ENCODE peak calls at places on chromosomes 1 and 21, in four cellular contexts. N is foreskin fibroblast, W is esophagus muscularis mucosa, B is H7. H is an unnamed sample.

GRCh38 chr1:176903474-176903873 is 261.0 kb downstream of the ASTN1 start:
- DNase-seq in B (no peak), W (no peak), N (peak), H (no peak)

GRCh38 chr21:33334824-33335223 is 10.1 kb downstream of the IFNAR1 start:
- DNase-seq in N (no peak), B (no peak), W (no peak), H (no peak)

GRCh38 chr1:10755977-10756521 is 40.4 kb downstream of the CASZ1 start:
- DNase-seq in W (no peak), B (peak), N (peak), H (peak)

GRCh38 chr1:115074839-115075534 is 14.3 kb downstream of the TSPAN2 start:
- DNase-seq in N (no peak), W (no peak), B (no peak), H (no peak)

GRCh38 chr1:55233149-55233777 is 18.1 kb upstream of the USP24 start:
- DNase-seq in W (no peak), B (no peak), N (no peak), H (no peak)

GRCh38 chr1:117608758-117609157 is 2.9 kb downstream of the TENT5C start:
- DNase-seq in B (no peak), W (no peak), N (no peak), H (no peak)

GRCh38 chr1:201299968-201300367 is 16.7 kb downstream of the PKP1 start:
- DNase-seq in W (no peak), N (peak), B (no peak), H (no peak)

GRCh38 chr1:237387144-237387505 is 345.1 kb downstream of the RYR2 start:
- DNase-seq in W (no peak), N (no peak), B (no peak), H (no peak)

GRCh38 chr1:53396563-53397268 is 62.5 kb upstream of the DMRTB1 start:
- DNase-seq in B (no peak), N (no peak), W (no peak), H (no peak)

GRCh38 chr1:161335796-161336195 is 21.6 kb downstream of the SDHC start:
- DNase-seq in N (no peak), B (no peak), W (no peak), H (no peak)

GRCh38 chr1:212981571-212982328 is 31.4 kb downstream of the VASH2 start:
- DNase-seq in N (no peak), W (peak), B (no peak), H (no peak)

GRCh38 chr1:15704526-15705183 is 20.5 kb downstream of the PLEKHM2 start:
- DNase-seq in B (peak), N (no peak), W (no peak), H (no peak)

GRCh38 chr1:99590578-99591209 is 55.2 kb upstream of the PALMD start:
- DNase-seq in W (no peak), B (no peak), N (peak), H (no peak)

GRCh38 chr1:221478050-221478949 is 263.6 kb downstream of the DUSP10 start:
- DNase-seq in N (peak), W (no peak), B (peak), H (peak)

GRCh38 chr1:9942399-9942938 is 722 bp downstream of the LZIC start:
- DNase-seq in B (peak), N (peak), W (no peak), H (peak)

GRCh38 chr1:23817633-23818032 is 7.6 kb downstream of the HMGCL start:
- DNase-seq in W (no peak), B (no peak), N (no peak), H (no peak)

GRCh38 chr1:195939844-195940243 is 668.4 kb downstream of the KCNT2 start:
- DNase-seq in N (no peak), B (peak), W (no peak), H (no peak)

GRCh38 chr1:29754608-29755375 is 518.5 kb downstream of the PTPRU start:
- DNase-seq in W (peak), B (peak), N (no peak), H (no peak)

GRCh38 chr1:2412773-2413494 is 570 bp upstream of the PEX10 start:
- DNase-seq in W (peak), N (peak), B (peak), H (no peak)

GRCh38 chr1:44425327-44426082 is 20.4 kb downstream of the RNF220 start:
- DNase-seq in N (no peak), B (no peak), W (no peak), H (no peak)

GRCh38 chr1:37795340-37796110 is 1.9 kb downstream of the MANEAL start:
- DNase-seq in W (no peak), N (peak), B (peak), H (peak)

GRCh38 chr1:47189844-47190562 is at the start of gene PDZK1IP1:
- DNase-seq in W (peak), B (peak), N (peak), H (no peak)

GRCh38 chr21:40386301-40386911 is 460.6 kb downstream of the DSCAM start:
- DNase-seq in N (no peak), B (peak), W (no peak), H (peak)

GRCh38 chr1:237672748-237673147 is 218.0 kb downstream of the ZP4 start:
- DNase-seq in N (no peak), B (peak), W (no peak), H (no peak)

GRCh38 chr1:172818841-172819527 is 160.1 kb downstream of the FASLG start:
- DNase-seq in W (no peak), B (no peak), N (no peak), H (peak)

GRCh38 chr1:234433563-234434285 is 45.3 kb downstream of the TARBP1 start:
- DNase-seq in B (no peak), W (no peak), N (peak), H (no peak)

GRCh38 chr1:90948301-90948700 is 73.5 kb downstream of the ZNF644 start:
- DNase-seq in B (no peak), N (no peak), W (no peak), H (no peak)

DNA sequence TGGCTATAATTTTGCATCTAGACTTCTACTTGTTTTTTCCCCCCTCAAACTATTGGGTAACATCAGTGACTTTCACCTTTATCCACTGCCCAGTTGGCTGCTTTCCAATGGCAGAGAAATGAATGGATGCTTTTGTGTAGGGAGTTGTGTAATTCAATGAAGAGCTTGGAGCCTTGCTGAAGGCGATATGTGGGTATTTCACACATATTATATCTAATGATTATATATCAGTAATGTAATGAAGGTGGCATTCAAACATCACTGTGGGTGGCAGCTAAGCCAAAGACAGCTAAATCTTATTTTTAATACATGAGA is 81.2 kb downstream of the TGFB2 start:
- DNase-seq in W (no peak), N (peak), B (no peak), H (no peak)
- H3K4me3 ChIP-seq in W (no peak), N (no peak), B (no peak), H (no peak)

GRCh38 chr1:31978853-31979400 is 34.7 kb upstream of the KHDRBS1 start:
- DNase-seq in W (no peak), N (no peak), B (peak), H (no peak)

GRCh38 chr1:31980835-31981782 is 32.6 kb upstream of the KHDRBS1 start:
- DNase-seq in W (no peak), N (no peak), B (no peak), H (no peak)

GRCh38 chr1:31984419-31985347 is 29.0 kb upstream of the KHDRBS1 start:
- DNase-seq in B (no peak), W (no peak), N (peak), H (no peak)

GRCh38 chr1:31985430-31985829 is 28.2 kb upstream of the KHDRBS1 start:
- DNase-seq in B (no peak), W (no peak), N (peak), H (no peak)

GRCh38 chr1:31981976-31982375 is 31.7 kb upstream of the KHDRBS1 start:
- DNase-seq in N (no peak), W (no peak), B (no peak), H (peak)
- H3K4me3 ChIP-seq in N (no peak), W (no peak), B (no peak), H (peak)

GRCh38 chr1:198253668-198254067 is 96.9 kb downstream of the NEK7 start:
- DNase-seq in W (no peak), N (peak), B (no peak), H (no peak)

GRCh38 chr1:198255783-198256182 is 99.0 kb downstream of the NEK7 start:
- DNase-seq in W (no peak), B (no peak), N (no peak), H (no peak)

GRCh38 chr1:198253259-198253658 is 96.5 kb downstream of the NEK7 start:
- DNase-seq in N (no peak), B (no peak), W (no peak), H (no peak)

GRCh38 chr1:198254521-198254920 is 97.7 kb downstream of the NEK7 start:
- DNase-seq in N (peak), W (no peak), B (no peak), H (no peak)

DNA sequence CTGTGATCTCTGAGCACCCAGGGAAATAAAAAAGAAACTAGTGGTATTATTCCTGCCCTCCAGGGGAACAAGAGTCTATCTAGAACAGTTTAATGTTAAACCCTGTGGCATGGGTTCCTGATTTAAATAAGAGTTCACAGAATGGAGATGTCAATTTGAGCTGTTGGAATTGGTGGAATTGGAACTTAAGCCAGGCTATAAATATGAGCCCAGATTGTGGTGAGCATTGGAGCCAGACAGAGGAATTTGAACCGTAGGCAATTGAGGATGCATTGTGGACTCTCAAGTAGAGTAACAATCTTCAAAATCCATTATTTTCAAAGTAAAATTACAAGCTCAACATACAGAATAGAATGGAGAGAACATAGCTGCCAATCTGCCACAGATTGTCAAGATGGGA is 98.2 kb downstream of the NEK7 start:
- DNase-seq in W (no peak), N (no peak), B (no peak), H (no peak)
- H3K4me3 ChIP-seq in W (no peak), N (no peak), B (no peak), H (no peak)

GRCh38 chr1:110505596-110505995 is 13.4 kb downstream of the KCNA10 start:
- DNase-seq in W (no peak), B (no peak), N (no peak), H (no peak)

GRCh38 chr1:110509655-110510054 is 9.3 kb downstream of the KCNA10 start:
- DNase-seq in W (no peak), B (no peak), N (no peak), H (no peak)

GRCh38 chr1:110511436-110511835 is 7.5 kb downstream of the KCNA10 start:
- DNase-seq in N (no peak), W (no peak), B (no peak), H (no peak)

GRCh38 chr1:110508531-110508930 is 10.4 kb downstream of the KCNA10 start:
- DNase-seq in N (no peak), B (no peak), W (no peak), H (no peak)

GRCh38 chr1:110508038-110508437 is 10.9 kb downstream of the KCNA10 start:
- DNase-seq in N (peak), B (peak), W (no peak), H (no peak)
- H3K4me3 ChIP-seq in N (no peak), B (no peak), W (no peak), H (no peak)

GRCh38 chr1:145978860-145979745 is 14.6 kb downstream of the POLR3GL start:
- DNase-seq in W (peak), N (peak), B (peak), H (peak)

GRCh38 chr1:145978477-145978859 is 14.0 kb downstream of the POLR3GL start:
- DNase-seq in W (no peak), B (no peak), N (no peak), H (no peak)

GRCh38 chr1:145979746-145980435 is 15.4 kb downstream of the POLR3GL start:
- DNase-seq in B (no peak), N (no peak), W (no peak), H (peak)

GRCh38 chr1:145977016-145977415 is 12.5 kb downstream of the POLR3GL start:
- DNase-seq in N (no peak), B (no peak), W (no peak), H (no peak)

DNA sequence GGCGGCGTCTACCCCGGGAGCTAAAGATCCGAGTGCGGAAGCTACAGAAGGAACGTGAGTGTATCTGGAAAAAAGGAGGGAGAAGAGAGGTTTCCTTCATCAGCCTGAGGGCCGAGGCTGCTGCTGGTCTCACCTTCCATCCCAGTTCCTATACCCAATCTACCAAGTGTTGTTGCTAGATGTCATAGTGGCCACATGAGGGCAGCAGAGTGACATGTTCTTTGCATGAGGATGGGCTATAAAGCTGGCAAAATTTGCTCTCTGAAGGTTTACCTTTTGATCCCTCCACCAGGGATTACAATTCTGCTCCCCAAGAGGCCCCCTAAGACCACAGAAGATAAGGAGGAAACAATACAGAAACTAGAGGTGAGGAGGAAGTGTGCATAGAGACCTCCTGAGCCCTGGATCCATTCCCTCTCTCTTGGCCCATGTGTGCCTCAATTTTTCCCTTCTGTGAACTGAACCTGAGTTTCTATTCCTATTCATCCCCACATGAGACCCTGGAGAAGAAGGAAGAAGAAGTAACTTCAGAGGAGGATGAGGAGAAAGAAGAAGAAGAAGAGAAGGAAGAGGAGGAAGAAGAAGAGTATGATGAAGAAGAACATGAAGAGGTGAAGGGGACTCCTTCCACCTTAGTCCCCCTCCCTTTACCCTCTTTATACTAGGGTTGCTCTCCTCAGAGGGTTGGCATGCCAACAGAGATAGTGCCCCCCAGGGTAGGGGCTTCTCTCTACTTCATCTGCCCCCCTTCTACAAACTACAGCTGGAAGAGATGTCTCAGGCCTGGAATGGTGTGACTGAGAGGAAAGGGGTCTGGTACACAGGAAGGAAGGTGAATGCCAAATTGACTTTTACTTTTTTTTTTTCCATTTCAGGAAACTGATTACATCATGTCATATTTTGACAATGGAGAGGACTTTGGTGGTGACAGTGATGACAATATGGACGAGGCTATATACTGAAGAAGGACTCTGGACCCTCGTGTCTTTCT is 13.3 kb downstream of the POLR3GL start:
- DNase-seq in N (peak), B (peak), W (peak), H (peak)
- H3K4me3 ChIP-seq in N (no peak), B (no peak), W (peak), H (peak)

DNA sequence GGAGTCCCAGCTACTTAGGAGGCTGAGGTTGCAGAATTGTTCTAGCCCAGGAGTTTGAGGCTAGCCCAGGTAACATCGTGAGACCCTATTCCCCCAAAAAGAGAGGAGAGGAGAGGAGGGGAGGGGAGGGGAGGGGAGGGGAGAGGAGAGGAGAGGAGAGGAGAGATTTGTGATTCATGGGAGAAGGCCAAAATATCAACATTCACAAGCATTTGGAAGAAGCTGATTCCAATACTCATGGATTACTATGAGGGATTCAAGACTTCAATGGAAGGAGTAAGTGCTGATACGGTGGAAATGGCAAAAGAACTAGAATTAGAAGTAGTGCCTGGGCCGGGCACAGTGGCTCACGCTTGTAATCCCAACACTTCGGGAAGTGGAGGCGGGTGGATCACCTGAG is 187.8 kb downstream of the EIF4G3 start:
- DNase-seq in W (no peak), B (no peak), N (no peak), H (no peak)
- H3K4me3 ChIP-seq in W (no peak), B (no peak), N (no peak), H (no peak)

GRCh38 chr1:218763538-218763937 is 410.1 kb upstream of the LYPLAL1 start:
- DNase-seq in B (no peak), N (no peak), W (no peak), H (no peak)
- H3K4me3 ChIP-seq in B (no peak), N (no peak), W (no peak), H (no peak)

GRCh38 chr1:211527888-211528287 is 35.9 kb upstream of the RD3 start:
- DNase-seq in B (no peak), W (no peak), N (no peak), H (no peak)

GRCh38 chr1:211531194-211532085 is 39.5 kb upstream of the RD3 start:
- DNase-seq in W (no peak), N (no peak), B (no peak), H (no peak)

GRCh38 chr1:211527006-211527405 is 35.0 kb upstream of the RD3 start:
- DNase-seq in N (no peak), W (no peak), B (no peak), H (no peak)

GRCh38 chr1:211529011-211529410 is 37.0 kb upstream of the RD3 start:
- DNase-seq in N (no peak), B (no peak), W (no peak), H (no peak)

DNA sequence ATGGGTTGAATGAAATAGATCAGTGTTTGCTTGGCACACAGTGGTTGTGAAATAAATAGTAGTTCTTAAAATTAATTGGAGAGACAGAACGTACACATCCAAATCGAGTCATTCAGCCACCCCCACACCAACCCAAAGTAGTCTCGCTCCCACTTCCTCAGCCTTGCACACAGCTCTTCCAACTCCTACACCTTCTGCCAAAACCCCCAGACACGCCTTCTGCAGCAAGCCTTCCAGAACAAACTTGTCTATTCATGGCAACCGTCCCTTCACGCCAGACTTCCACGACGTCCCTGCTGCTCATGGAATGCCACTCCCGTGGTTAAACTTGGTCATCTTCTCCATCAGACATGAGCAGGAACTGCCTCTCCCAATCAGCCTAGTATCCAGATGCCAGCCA is 37.5 kb upstream of the RD3 start:
- DNase-seq in W (no peak), N (no peak), B (no peak), H (no peak)
- H3K4me3 ChIP-seq in W (no peak), N (no peak), B (no peak), H (no peak)

GRCh38 chr1:209838537-209838936 is 10.8 kb downstream of the UTP25 start:
- DNase-seq in B (no peak), W (peak), N (no peak), H (no peak)

GRCh38 chr1:209840611-209841010 is 12.8 kb downstream of the UTP25 start:
- DNase-seq in B (no peak), N (no peak), W (peak), H (no peak)

GRCh38 chr1:209837671-209838070 is 9.9 kb downstream of the UTP25 start:
- DNase-seq in B (no peak), N (no peak), W (peak), H (no peak)

GRCh38 chr1:209835782-209836298 is 8.1 kb downstream of the UTP25 start:
- DNase-seq in W (no peak), B (no peak), N (peak), H (no peak)

DNA sequence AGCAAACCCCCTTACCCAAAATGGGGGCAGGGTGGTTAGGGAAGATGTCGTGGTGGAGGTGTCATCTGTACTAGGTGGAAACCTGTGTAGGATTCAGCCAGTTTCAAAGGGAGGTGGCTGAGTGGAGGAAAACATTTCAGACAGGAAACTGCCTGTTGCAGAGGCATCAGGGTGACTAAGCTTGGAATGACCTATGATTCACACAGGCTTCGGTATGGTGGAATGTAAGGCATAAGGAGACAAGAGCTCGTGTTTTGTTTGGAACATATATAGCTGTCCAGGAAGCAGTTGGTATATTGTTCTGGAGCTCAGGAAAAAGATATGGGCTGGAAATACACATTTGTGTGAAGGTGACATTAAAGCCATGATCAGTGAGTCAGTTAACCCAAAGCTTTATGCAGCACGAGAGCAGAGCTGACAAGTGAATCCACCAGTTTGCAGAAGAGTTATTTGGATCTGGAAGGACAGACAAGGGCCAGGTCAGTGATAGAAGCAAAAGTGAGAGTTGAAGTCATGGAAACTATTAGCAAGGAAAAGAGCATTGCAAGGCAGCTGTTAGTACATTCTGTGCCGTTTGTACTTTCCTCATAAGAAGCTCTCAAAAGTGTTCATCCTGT is 12.2 kb downstream of the UTP25 start:
- DNase-seq in N (peak), B (no peak), W (peak), H (no peak)
- H3K4me3 ChIP-seq in N (no peak), B (no peak), W (no peak), H (no peak)

H was measured in naive thymus-derived CD4-positive, alpha-beta T cell.